ENCODE peak calls at places on chromosomes 13 and 19, in ten cellular contexts. A is lung; P is MM.1S; F is tibial artery; J is fibroblast of lung; M is astrocyte of the spinal cord; R is PC-3; D is H1; B is mammary epithelial cell; N is CD8-positive, alpha-beta T cell. K is an unnamed sample.

GRCh38 chr13:81148822-81149221 is 807.9 kb upstream of the SPRY2 start:
- DNase-seq in M (no peak), P (no peak), A (no peak), D (no peak), N (no peak), F (no peak), J (no peak), R (no peak), B (no peak), K (no peak)

GRCh38 chr13:69817333-69817732 is 290.3 kb upstream of the ATXN8OS start:
- DNase-seq in F (no peak), D (no peak), P (no peak), B (no peak), N (no peak), A (no peak), J (no peak), M (no peak), R (no peak), K (no peak)

GRCh38 chr19:33269016-33269415 is 33.3 kb downstream of the CEBPA start:
- DNase-seq in B (no peak), P (no peak), A (no peak), F (no peak), D (no peak), N (no peak), M (no peak), R (no peak), J (no peak), K (no peak)

GRCh38 chr13:83057119-83057518 is 825.2 kb downstream of the SLITRK1 start:
- DNase-seq in B (no peak), P (no peak), R (peak; percentile 14), D (no peak), M (peak; percentile 11), J (peak; percentile 8), F (no peak), N (no peak), A (no peak), K (no peak)

GRCh38 chr19:18203408-18203862 is 407 bp downstream of the RAB3A start:
- DNase-seq in N (peak; percentile 41), M (no peak), A (no peak), D (no peak), F (peak; percentile 36), R (peak; percentile 30), J (no peak), P (peak; percentile 44), B (no peak), K (no peak)

GRCh38 chr19:49017666-49018351 is 918 bp upstream of the LHB start:
- DNase-seq in P (peak; percentile 54), B (no peak), A (peak; percentile 39), M (peak; percentile 57), F (peak; percentile 35), R (peak; percentile 59), D (no peak), N (peak; percentile 58), J (peak; percentile 47), K (no peak)

GRCh38 chr13:110759710-110760109 is 46.2 kb downstream of the ING1 start:
- DNase-seq in B (peak; percentile 5), D (no peak), M (peak; percentile 32), A (no peak), P (no peak), N (no peak), F (no peak), J (peak; percentile 62), R (peak; percentile 42), K (no peak)

GRCh38 chr13:70842062-70842644 is 733.9 kb upstream of the KLHL1 start:
- DNase-seq in D (no peak), A (no peak), M (no peak), F (no peak), B (no peak), N (no peak), J (no peak), P (no peak), R (peak; percentile 2), K (no peak)

GRCh38 chr19:2922987-2923386 is 21.8 kb downstream of the ZNF77 start:
- DNase-seq in D (no peak), P (no peak), M (no peak), R (peak; percentile 77), N (no peak), B (peak; percentile 88), A (no peak), J (no peak), F (no peak), K (no peak)

DNA sequence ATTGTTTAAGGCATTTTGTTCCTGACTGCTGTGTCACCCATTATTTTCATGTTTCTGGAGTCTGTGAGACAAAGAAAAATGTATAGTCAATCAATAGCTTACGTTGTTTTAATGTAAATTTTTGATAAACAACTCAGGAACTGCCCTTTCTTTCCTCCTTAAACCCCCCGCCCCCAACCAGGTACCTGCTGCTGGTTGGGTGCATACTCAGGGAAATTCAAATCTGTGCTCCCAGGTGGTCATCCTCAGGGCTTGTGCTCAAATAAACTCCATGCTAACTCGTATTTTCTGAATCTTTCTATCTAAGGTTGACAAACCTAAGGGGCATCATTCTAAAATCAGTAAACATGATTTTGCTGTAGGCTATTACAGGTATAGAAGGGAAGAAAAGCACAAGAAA is 4.1 kb upstream of the CDC16 start:
- DNase-seq in N (no peak), A (no peak), F (no peak), J (no peak), D (no peak), R (no peak), P (no peak), B (no peak), M (no peak), K (no peak)
- H3K4me3 ChIP-seq in N (no peak overlapping the region), A (no peak overlapping the region), F (no peak overlapping the region), J (no peak overlapping the region), D (no peak overlapping the region), R (no peak overlapping the region), P (no peak overlapping the region), B (no peak overlapping the region), M (no peak overlapping the region), K (no peak overlapping the region)

GRCh38 chr19:45677351-45678230 is 9.6 kb downstream of the GIPR start:
- DNase-seq in D (peak; percentile 99), J (peak; percentile 63), N (peak; percentile 73), A (peak; percentile 94), F (peak; percentile 50), P (peak; percentile 90), B (peak; percentile 63), M (peak; percentile 57), R (peak; percentile 92), K (no peak)
- TF ChIP-seq CTCF in D (no peak), J (no peak), N (no peak), A (no peak), F (no peak), P (no peak), B (no peak), M (no peak), R (no peak), K (peak; percentile 33)

GRCh38 chr13:58024103-58024502 is 392.6 kb downstream of the PCDH17 start:
- DNase-seq in M (no peak), A (no peak), F (no peak), J (no peak), B (no peak), N (no peak), D (no peak), P (no peak), R (no peak), K (no peak)
- H3K4me3 ChIP-seq in M (no peak overlapping the region), A (no peak overlapping the region), F (no peak overlapping the region), J (no peak overlapping the region), B (no peak overlapping the region), N (no peak overlapping the region), D (no peak overlapping the region), P (no peak overlapping the region), R (no peak overlapping the region), K (no peak overlapping the region)

GRCh38 chr13:47004022-47004421 is 107.2 kb upstream of the HTR2A start:
- DNase-seq in M (no peak), N (no peak), R (peak; percentile 11), F (no peak), P (no peak), A (no peak), J (no peak), B (no peak), D (no peak), K (no peak)
- TF ChIP-seq CTCF in M (no peak), N (no peak), R (peak; percentile 16), F (no peak), P (no peak), A (no peak), J (no peak), B (peak; percentile 33), D (no peak), K (peak; percentile 40)

DNA sequence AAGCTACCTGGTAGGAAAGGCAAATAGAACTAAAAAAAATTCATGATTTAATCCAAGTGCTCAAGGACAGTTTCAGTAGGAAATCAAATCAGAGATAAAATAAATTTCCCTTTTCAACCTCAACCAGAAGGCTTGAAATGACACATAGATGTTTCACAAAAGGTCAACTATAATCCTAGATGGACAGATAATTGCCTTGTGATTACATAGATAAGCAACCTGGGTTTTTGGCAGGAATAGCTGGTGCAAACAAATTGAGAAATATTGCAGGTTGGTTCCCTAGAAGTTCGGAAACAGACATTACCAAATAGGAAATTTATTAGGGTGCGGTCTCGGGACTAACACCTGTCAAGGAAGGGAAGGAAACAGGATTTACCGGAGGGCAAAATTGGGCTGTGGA is 497.4 kb downstream of the COG6 start:
- DNase-seq in N (no peak), B (no peak), F (no peak), R (no peak), M (no peak), P (no peak), J (no peak), D (no peak), A (no peak), K (no peak)
- H3K4me3 ChIP-seq in N (no peak overlapping the region), B (no peak overlapping the region), F (no peak overlapping the region), R (no peak overlapping the region), M (no peak overlapping the region), P (no peak overlapping the region), J (no peak overlapping the region), D (no peak overlapping the region), A (no peak overlapping the region), K (no peak overlapping the region)

K was measured in LNCaP clone FGC.